ENCODE peak calls at places on chromosomes 13 and 19, in six cellular contexts. I, T, H, X, D and V are unnamed samples. For H3K9me3 and H3K27me3, the result is how much of the 10 kb centered on the place peaks cover.

GRCh38 chr19:34237939-34238338 is 16.4 kb upstream of the GARRE1 start:
- DNase-seq in H (no peak), I (no peak), T (no peak), D (no peak), X (no peak), V (no peak)

GRCh38 chr19:16076154-16076957 is at the start of gene TPM4:
- DNase-seq in H (peak), T (peak), I (peak), X (peak), D (peak), V (peak)

GRCh38 chr13:113192902-113193301 is 15.6 kb downstream of the PCID2 start:
- DNase-seq in D (no peak), H (no peak), T (no peak), X (no peak), I (no peak), V (no peak)

GRCh38 chr19:28633223-28634030 is 579.5 kb downstream of the UQCRFS1 start:
- DNase-seq in D (no peak), T (no peak), X (peak), I (no peak), H (no peak), V (peak)

GRCh38 chr13:81409284-81409683 is 1068.4 kb upstream of the SPRY2 start:
- DNase-seq in D (no peak), H (no peak), I (no peak), T (no peak), X (no peak), V (no peak)

GRCh38 chr19:35165200-35166058 is 10.9 kb downstream of the FXYD5 start:
- DNase-seq in T (no peak), H (no peak), D (no peak), X (no peak), I (no peak), V (no peak)

GRCh38 chr19:39397360-39398296 is 6.5 kb downstream of the MED29 start:
- DNase-seq in X (peak), T (no peak), D (peak), H (peak), I (peak), V (peak)

GRCh38 chr13:95355491-95355890 is 54.2 kb upstream of the ABCC4 start:
- DNase-seq in X (no peak), I (no peak), H (no peak), T (no peak), D (no peak), V (no peak)

GRCh38 chr19:19997656-19998268 is 41.5 kb downstream of the ZNF682 start:
- DNase-seq in H (peak), I (no peak), D (no peak), X (peak), T (no peak), V (peak)

GRCh38 chr13:101144808-101145419 is 271.4 kb downstream of the NALCN start:
- DNase-seq in X (no peak), I (no peak), D (no peak), H (no peak), T (no peak), V (no peak)

GRCh38 chr19:43688059-43688763 is 18.2 kb upstream of the PLAUR start:
- DNase-seq in X (no peak), I (no peak), D (no peak), T (no peak), H (no peak), V (no peak)

GRCh38 chr19:9857076-9857721 is 22.1 kb downstream of the PIN1 start:
- DNase-seq in H (no peak), T (no peak), I (no peak), D (no peak), X (no peak), V (no peak)

GRCh38 chr13:86020350-86021002 is 221.3 kb upstream of the SLITRK6 start:
- DNase-seq in X (no peak), D (no peak), H (no peak), I (no peak), T (no peak), V (no peak)

GRCh38 chr19:41753936-41754529 is 1.3 kb upstream of the CEACAM6 start:
- DNase-seq in D (peak), H (no peak), I (no peak), T (no peak), X (peak), V (peak)

GRCh38 chr13:40792284-40793051 is 3.1 kb downstream of the SLC25A15 start:
- DNase-seq in H (no peak), X (peak), T (no peak), I (no peak), D (no peak), V (no peak)

GRCh38 chr19:2214253-2214652 is 21.9 kb downstream of the PLEKHJ1 start:
- DNase-seq in I (no peak), X (no peak), T (no peak), H (no peak), D (no peak), V (no peak)

GRCh38 chr13:25943666-25944065 is 108.2 kb downstream of the SHISA2 start:
- DNase-seq in X (no peak), I (no peak), H (no peak), D (no peak), T (no peak), V (no peak)

GRCh38 chr19:46217476-46217875 is 12.1 kb upstream of the IGFL1 start:
- DNase-seq in H (no peak), T (no peak), I (no peak), X (no peak), D (no peak), V (no peak)

GRCh38 chr19:58010507-58010906 is 7.9 kb upstream of the ZNF606 start:
- DNase-seq in X (no peak), H (no peak), D (no peak), I (no peak), T (no peak), V (no peak)

GRCh38 chr13:29703421-29703820 is 107.9 kb upstream of the SLC7A1 start:
- DNase-seq in I (no peak), D (no peak), X (no peak), H (no peak), T (no peak), V (no peak)

GRCh38 chr13:41137241-41137640 is 4.6 kb upstream of the KBTBD6 start:
- DNase-seq in I (no peak), X (no peak), H (no peak), T (no peak), D (no peak), V (no peak)

DNA sequence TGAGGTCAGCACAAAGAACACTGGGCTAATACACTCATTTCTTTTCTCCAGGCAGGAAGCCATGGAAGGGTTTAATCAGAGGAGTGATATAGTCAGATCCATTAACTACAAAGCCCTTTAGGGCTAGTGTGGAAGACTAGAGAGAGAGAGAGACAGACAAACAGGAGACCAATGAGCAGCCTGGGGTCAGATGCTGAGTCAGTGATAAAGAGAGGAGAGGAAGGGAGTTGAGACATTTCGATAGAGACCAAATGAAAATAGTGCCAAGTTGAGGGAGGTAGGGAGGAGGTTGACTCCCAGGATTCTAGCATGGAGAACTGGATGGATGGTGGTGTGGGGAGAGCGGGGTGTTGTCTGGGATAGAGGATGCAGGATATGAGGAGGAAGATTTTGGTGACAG is 18.2 kb downstream of the ZNF473 start:
- DNase-seq in H (no peak), D (no peak), T (no peak), I (no peak), X (no peak), V (no peak)
- H3K9me3 ChIP-seq in H (half or more), D (under half), T (under half), I (under half), X (half or more), V (under half)

DNA sequence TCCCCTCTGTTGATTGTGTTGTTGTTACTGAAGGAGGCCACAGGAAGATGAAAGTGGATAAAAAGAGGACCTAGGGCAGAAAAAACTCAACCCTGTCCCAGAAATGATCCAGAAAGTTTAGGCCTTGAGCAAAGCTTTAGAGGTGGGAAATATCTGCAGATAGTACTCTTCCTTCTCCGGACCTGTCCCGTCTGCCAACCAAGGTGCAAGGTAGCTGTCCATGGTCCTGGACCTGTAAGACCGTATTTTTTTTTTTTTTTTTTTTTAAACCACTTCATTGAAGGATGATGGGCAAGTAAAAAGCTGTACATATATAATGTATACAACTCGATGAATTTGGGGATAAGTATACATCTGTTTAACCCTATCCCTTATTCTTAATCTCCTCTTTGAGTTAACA is 225.9 kb downstream of the OLFM4 start:
- DNase-seq in T (no peak), D (no peak), H (no peak), I (no peak), X (peak), V (no peak)
- H3K27me3 ChIP-seq in T (under half), D (under half), H (under half), I (under half), X (under half), V (under half)

GRCh38 chr19:769610-770009 is 18.7 kb downstream of the MISP start:
- DNase-seq in I (no peak), X (no peak), D (no peak), T (no peak), H (no peak), V (no peak)

GRCh38 chr19:771332-771785 is 20.4 kb downstream of the MISP start:
- DNase-seq in I (no peak), X (peak), H (no peak), D (no peak), T (no peak), V (peak)

GRCh38 chr19:772043-772442 is 21.1 kb downstream of the MISP start:
- DNase-seq in I (no peak), T (no peak), D (no peak), X (no peak), H (no peak), V (no peak)

GRCh38 chr19:765179-765738 is 14.3 kb downstream of the MISP start:
- DNase-seq in X (no peak), H (no peak), I (no peak), T (no peak), D (no peak), V (no peak)

GRCh38 chr19:768424-768823 is 17.5 kb downstream of the MISP start:
- DNase-seq in D (no peak), I (no peak), X (no peak), H (no peak), T (no peak), V (no peak)
- H3K27ac ChIP-seq in D (no peak), I (no peak), X (no peak), H (no peak), T (no peak), V (no peak)

GRCh38 chr13:54958781-54959180 is 1930.2 kb downstream of the OLFM4 start:
- DNase-seq in T (no peak), D (no peak), I (no peak), H (no peak), X (no peak), V (no peak)

GRCh38 chr13:54949735-54950134 is 1921.1 kb downstream of the OLFM4 start:
- DNase-seq in T (no peak), I (no peak), H (no peak), X (no peak), D (no peak), V (no peak)

GRCh38 chr13:54950546-54950945 is 1921.9 kb downstream of the OLFM4 start:
- DNase-seq in H (no peak), T (no peak), I (no peak), D (no peak), X (no peak), V (no peak)

GRCh38 chr13:54953786-54954185 is 1925.2 kb downstream of the OLFM4 start:
- DNase-seq in H (no peak), I (no peak), T (no peak), X (no peak), D (no peak), V (no peak)
- H3K9me3 ChIP-seq in H (under half), I (under half), T (under half), X (under half), D (under half), V (under half)

GRCh38 chr13:112071902-112072530 is 5.1 kb downstream of the SOX1 start:
- DNase-seq in T (no peak), X (no peak), D (no peak), H (no peak), I (no peak), V (no peak)

GRCh38 chr13:112074139-112074710 is 7.3 kb downstream of the SOX1 start:
- DNase-seq in H (no peak), D (no peak), X (no peak), T (no peak), I (no peak), V (no peak)

GRCh38 chr13:112071011-112071901 is 4.3 kb downstream of the SOX1 start:
- DNase-seq in I (no peak), H (no peak), D (no peak), T (no peak), X (no peak), V (no peak)

GRCh38 chr13:112073245-112074138 is 6.5 kb downstream of the SOX1 start:
- DNase-seq in T (no peak), H (no peak), I (no peak), D (no peak), X (peak), V (no peak)

GRCh38 chr13:112072531-112073244 is 5.7 kb downstream of the SOX1 start:
- DNase-seq in X (peak), I (no peak), H (no peak), D (no peak), T (no peak), V (peak)
- H3K27me3 ChIP-seq in X (half or more), I (half or more), H (half or more), D (under half), T (under half), V (half or more)

DNA sequence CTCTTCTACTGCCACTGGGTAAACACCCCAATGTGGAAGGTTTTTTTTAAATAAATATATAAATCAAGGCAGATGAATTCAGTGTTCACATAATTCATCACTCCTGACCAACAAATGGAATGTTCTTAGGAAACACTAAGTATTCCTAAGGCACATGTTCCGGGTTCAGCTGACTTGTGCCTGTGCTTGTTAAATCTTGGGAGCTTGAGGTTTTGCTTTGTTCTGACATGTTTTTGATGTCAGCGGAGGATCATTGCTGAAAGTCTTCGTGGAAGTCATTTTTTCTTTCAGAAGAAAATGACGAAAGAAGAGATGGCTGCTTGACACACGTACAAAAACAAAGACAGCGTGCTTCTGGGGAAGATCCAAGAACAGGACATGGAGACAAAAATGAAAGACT is 185.8 kb downstream of the MZT1 start:
- DNase-seq in D (no peak), X (no peak), H (no peak), I (no peak), T (no peak), V (no peak)
- H3K27ac ChIP-seq in D (no peak), X (no peak), H (no peak), I (no peak), T (no peak), V (no peak)